ENCODE peak calls at places on chromosomes 1 and 21, in four cellular contexts. J is GOT3, T is SW480, K is progenitor cell of endocrine pancreas. Z is an unnamed sample.

GRCh38 chr1:97337250-97338030 is 583.4 kb downstream of the DPYD start:
- DNase-seq in J (no peak), T (no peak), K (no peak), Z (no peak)

GRCh38 chr1:208158640-208159541 is 85.3 kb downstream of the PLXNA2 start:
- DNase-seq in J (no peak), T (no peak), K (no peak), Z (no peak)

GRCh38 chr1:116390195-116390594 is 17.2 kb downstream of the ATP1A1 start:
- DNase-seq in J (no peak), T (no peak), K (no peak), Z (no peak)

GRCh38 chr1:115454835-115455511 is 116.9 kb upstream of the NGF start:
- DNase-seq in J (no peak), T (no peak), K (no peak), Z (no peak)

GRCh38 chr1:203524152-203524551 is 30.2 kb downstream of the OPTC start:
- DNase-seq in J (no peak), T (no peak), K (no peak), Z (no peak)

GRCh38 chr21:45846373-45847160 is 135.0 kb upstream of the COL6A1 start:
- DNase-seq in J (no peak), T (no peak), K (no peak), Z (no peak)

GRCh38 chr1:1196431-1197187 is 9.8 kb downstream of the TNFRSF18 start:
- DNase-seq in J (no peak), T (no peak), K (no peak), Z (no peak)

GRCh38 chr1:86155061-86155806 is 1.3 kb downstream of the COL24A1 start:
- DNase-seq in J (no peak), T (no peak), K (peak; percentile 9), Z (peak; percentile 83)

GRCh38 chr21:44259082-44259705 is 2.5 kb downstream of the DNMT3L start:
- DNase-seq in J (no peak), T (no peak), K (no peak), Z (no peak)

GRCh38 chr1:159879977-159880376 is 17.5 kb upstream of the VSIG8 start:
- DNase-seq in J (no peak), T (no peak), K (no peak), Z (no peak)

GRCh38 chr1:236833593-236833992 is 38.5 kb downstream of the MTR start:
- DNase-seq in J (no peak), T (no peak), K (no peak), Z (no peak)

GRCh38 chr1:23100074-23100748 is 68.4 kb downstream of the LUZP1 start:
- DNase-seq in J (peak; percentile 34), T (peak; percentile 25), K (no peak), Z (no peak)

GRCh38 chr1:230215049-230215448 is 148.0 kb downstream of the GALNT2 start:
- DNase-seq in J (no peak), T (no peak), K (no peak), Z (peak; percentile 61)

GRCh38 chr1:186985889-186986491 is 157.2 kb downstream of the PLA2G4A start:
- DNase-seq in J (no peak), T (peak; percentile 43), K (no peak), Z (no peak)

GRCh38 chr1:40362699-40363098 is 10.8 kb upstream of the SMAP2 start:
- DNase-seq in J (no peak), T (no peak), K (no peak), Z (no peak)

GRCh38 chr1:154141240-154141639 is 13.6 kb downstream of the NUP210L start:
- DNase-seq in J (no peak), T (no peak), K (no peak), Z (no peak)

GRCh38 chr1:98660941-98661543 is 479 bp upstream of the SNX7 start:
- DNase-seq in J (no peak), T (peak; percentile 2), K (no peak), Z (no peak)

GRCh38 chr21:16713331-16714114 is 799.3 kb upstream of the CXADR start:
- DNase-seq in J (no peak), T (no peak), K (no peak), Z (no peak)

GRCh38 chr1:58848818-58849411 is 65.1 kb upstream of the JUN start:
- DNase-seq in J (peak; percentile 77), T (peak; percentile 81), K (no peak), Z (peak; percentile 12)

Z was measured in posterior cingulate gyrus.